ENCODE peak calls at places on chromosome X, in four cellular contexts. One of them, this sample, is unnamed.
A peak's percentile ranks its signal among the peaks of the same experiment; 100 is the strongest.

GRCh38 chrX:151359931-151360871 is 36.8 kb upstream of the VMA21 start:
- DNase-seq in neuronal stem cell: peak; percentile 43
- DNase-seq in IMR-90: no peak
- DNase-seq in trophoblast cell: peak; percentile 67
- DNase-seq in this sample: peak; percentile 3

GRCh38 chrX:135396109-135396508 is 25.6 kb upstream of the SMIM10L2A start:
- DNase-seq in IMR-90: peak; percentile 3
- DNase-seq in trophoblast cell: no peak
- DNase-seq in neuronal stem cell: no peak
- DNase-seq in this sample: no peak

GRCh38 chrX:115408736-115409390 is 119.3 kb downstream of the LUZP4 start:
- DNase-seq in IMR-90: peak; percentile 40
- DNase-seq in neuronal stem cell: no peak
- DNase-seq in trophoblast cell: no peak
- DNase-seq in this sample: peak; percentile 43

GRCh38 chrX:574830-575229 is 55.8 kb upstream of the SHOX start:
- DNase-seq in trophoblast cell: no peak
- DNase-seq in IMR-90: no peak
- DNase-seq in neuronal stem cell: no peak
- DNase-seq in this sample: no peak

GRCh38 chrX:137352101-137352660 is 213.7 kb upstream of the ZIC3 start:
- DNase-seq in IMR-90: no peak
- DNase-seq in neuronal stem cell: no peak
- DNase-seq in trophoblast cell: no peak
- DNase-seq in this sample: no peak

GRCh38 chrX:41870719-41871151 is 52.6 kb downstream of the CASK start:
- DNase-seq in trophoblast cell: no peak
- DNase-seq in neuronal stem cell: no peak
- DNase-seq in IMR-90: no peak
- DNase-seq in this sample: no peak

GRCh38 chrX:552496-552895 is 78.1 kb upstream of the SHOX start:
- DNase-seq in IMR-90: no peak
- DNase-seq in trophoblast cell: no peak
- DNase-seq in neuronal stem cell: no peak
- DNase-seq in this sample: no peak

GRCh38 chrX:111519215-111519614 is 7.8 kb downstream of the SERTM2 start:
- DNase-seq in IMR-90: peak; percentile 55
- DNase-seq in neuronal stem cell: peak; percentile 38
- DNase-seq in trophoblast cell: peak; percentile 39
- DNase-seq in this sample: peak; percentile 93

GRCh38 chrX:27336466-27337091 is 126.6 kb downstream of the PPP4R3C start:
- DNase-seq in IMR-90: peak; percentile 2
- DNase-seq in trophoblast cell: peak; percentile 69
- DNase-seq in neuronal stem cell: peak; percentile 12
- DNase-seq in this sample: peak; percentile 0

GRCh38 chrX:11143931-11144678 is 33.0 kb downstream of the HCCS start:
- DNase-seq in trophoblast cell: peak; percentile 85
- DNase-seq in IMR-90: peak; percentile 79
- DNase-seq in neuronal stem cell: peak; percentile 63
- DNase-seq in this sample: peak; percentile 74

GRCh38 chrX:139762400-139763183 is 54.6 kb upstream of the MCF2 start:
- DNase-seq in neuronal stem cell: no peak
- DNase-seq in IMR-90: peak; percentile 44
- DNase-seq in trophoblast cell: no peak
- DNase-seq in this sample: no peak

GRCh38 chrX:11435568-11435967 is 142.4 kb downstream of the AMELX start:
- DNase-seq in trophoblast cell: no peak
- DNase-seq in neuronal stem cell: no peak
- DNase-seq in IMR-90: peak; percentile 62
- DNase-seq in this sample: peak; percentile 81

GRCh38 chrX:123036401-123036800 is 147.7 kb upstream of the GRIA3 start:
- DNase-seq in trophoblast cell: no peak
- DNase-seq in IMR-90: no peak
- DNase-seq in neuronal stem cell: no peak
- DNase-seq in this sample: no peak

GRCh38 chrX:148567779-148568178 is 67.4 kb downstream of the AFF2 start:
- DNase-seq in trophoblast cell: no peak
- DNase-seq in neuronal stem cell: no peak
- DNase-seq in IMR-90: no peak
- DNase-seq in this sample: no peak

GRCh38 chrX:119989905-119990408 is 46.4 kb upstream of the NKAP start:
- DNase-seq in neuronal stem cell: no peak
- DNase-seq in IMR-90: no peak
- DNase-seq in trophoblast cell: no peak
- DNase-seq in this sample: no peak

GRCh38 chrX:153669174-153669890 is 4.3 kb downstream of the PNCK start:
- DNase-seq in trophoblast cell: peak; percentile 39
- DNase-seq in IMR-90: no peak
- DNase-seq in neuronal stem cell: no peak
- DNase-seq in this sample: no peak

GRCh38 chrX:153816821-153817220 is 13.5 kb downstream of the PDZD4 start:
- DNase-seq in trophoblast cell: no peak
- DNase-seq in neuronal stem cell: no peak
- DNase-seq in IMR-90: no peak
- DNase-seq in this sample: no peak

GRCh38 chrX:14228611-14229010 is 198.9 kb upstream of the GEMIN8 start:
- DNase-seq in neuronal stem cell: no peak
- DNase-seq in IMR-90: no peak
- DNase-seq in trophoblast cell: no peak
- DNase-seq in this sample: no peak

GRCh38 chrX:16186380-16187007 is 19.2 kb downstream of the MAGEB17 start:
- DNase-seq in trophoblast cell: no peak
- DNase-seq in IMR-90: no peak
- DNase-seq in neuronal stem cell: no peak
- DNase-seq in this sample: peak; percentile 3

GRCh38 chrX:9466711-9467110 is 1.9 kb downstream of the TBL1X start:
- DNase-seq in IMR-90: no peak
- DNase-seq in trophoblast cell: no peak
- DNase-seq in neuronal stem cell: no peak
- DNase-seq in this sample: no peak

GRCh38 chrX:9466115-9466495 is 1.2 kb downstream of the TBL1X start:
- DNase-seq in trophoblast cell: no peak
- DNase-seq in neuronal stem cell: no peak
- DNase-seq in IMR-90: peak; percentile 21
- DNase-seq in this sample: peak; percentile 46

GRCh38 chrX:9467181-9467580 is 2.3 kb downstream of the TBL1X start:
- DNase-seq in IMR-90: no peak
- DNase-seq in trophoblast cell: no peak
- DNase-seq in neuronal stem cell: no peak
- DNase-seq in this sample: no peak

GRCh38 chrX:9465380-9466114 is 689 bp downstream of the TBL1X start:
- DNase-seq in trophoblast cell: no peak
- DNase-seq in IMR-90: no peak
- DNase-seq in neuronal stem cell: no peak
- DNase-seq in this sample: peak; percentile 18

DNA sequence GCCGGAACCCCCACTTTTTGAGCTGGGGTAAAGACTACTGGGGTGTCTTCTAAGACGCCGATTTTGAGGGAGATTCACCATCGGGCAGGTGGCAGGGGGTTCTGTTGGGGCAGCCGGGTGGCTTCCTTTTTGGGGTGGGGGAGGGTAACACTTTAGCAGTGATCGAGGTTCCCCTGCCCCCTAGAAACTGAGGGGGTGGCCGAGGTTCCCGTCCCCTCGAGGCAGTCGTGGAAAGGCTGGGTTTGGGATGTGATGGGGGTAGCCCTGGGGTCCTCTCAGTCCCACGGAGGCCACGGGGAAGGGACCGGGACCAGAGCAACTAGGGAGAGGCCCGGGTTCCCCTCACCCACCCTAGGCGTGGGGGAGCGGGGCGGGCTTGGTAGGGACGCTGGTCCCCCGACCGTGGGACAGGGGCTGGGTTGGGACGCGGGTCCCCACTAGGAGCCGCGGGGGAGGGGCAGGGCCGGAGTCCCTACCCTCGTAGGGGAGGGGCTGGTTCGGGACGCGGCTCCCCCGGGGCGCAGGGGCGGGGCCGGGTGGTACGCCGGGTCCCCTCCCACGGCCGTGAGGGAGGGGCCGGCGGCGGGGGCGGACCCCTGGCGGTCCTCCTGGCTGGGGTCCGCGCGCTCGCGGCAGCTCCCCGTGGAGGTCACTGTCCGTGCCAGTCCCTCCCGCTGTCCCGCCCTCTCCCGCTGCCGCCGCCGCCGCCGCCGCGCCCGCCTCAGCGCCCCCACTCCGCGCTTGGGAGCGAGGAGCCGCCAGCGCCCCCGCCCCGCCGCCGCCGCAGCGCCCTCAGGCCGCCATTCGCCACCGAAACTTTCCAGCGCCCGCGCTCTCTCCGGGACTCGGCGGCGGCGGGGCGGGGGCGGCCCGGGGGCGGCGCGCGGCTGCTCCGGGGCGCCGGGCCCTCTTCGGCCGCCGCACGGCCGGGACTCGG is at the start of gene TBL1X:
- DNase-seq in IMR-90: peak; percentile 19
- DNase-seq in neuronal stem cell: peak; percentile 29
- DNase-seq in trophoblast cell: no peak
- DNase-seq in this sample: peak; percentile 45
- H3K14ac ChIP-seq in IMR-90: no peak within 1 kb of the TSS
- H3K14ac ChIP-seq in neuronal stem cell: no peak within 1 kb of the TSS
- H3K14ac ChIP-seq in trophoblast cell: peak within 1 kb of the TSS; percentile 98
- H3K14ac ChIP-seq in this sample: peak within 1 kb of the TSS; percentile 36

GRCh38 chrX:39729834-39730670 is 367.7 kb downstream of the BCOR start:
- DNase-seq in neuronal stem cell: peak; percentile 14
- DNase-seq in trophoblast cell: peak; percentile 9
- DNase-seq in IMR-90: no peak
- DNase-seq in this sample: peak; percentile 37
- H2AFZ ChIP-seq in neuronal stem cell: peak overlapping the region; percentile 31
- H2AFZ ChIP-seq in trophoblast cell: no peak overlapping the region
- H2AFZ ChIP-seq in IMR-90: no peak overlapping the region
- H2AFZ ChIP-seq in this sample: no peak overlapping the region

GRCh38 chrX:39762266-39762841 is 335.4 kb downstream of the BCOR start:
- DNase-seq in IMR-90: peak; percentile 84
- DNase-seq in trophoblast cell: peak; percentile 13
- DNase-seq in neuronal stem cell: no peak
- DNase-seq in this sample: peak; percentile 92

GRCh38 chrX:39767446-39767845 is 330.3 kb downstream of the BCOR start:
- DNase-seq in neuronal stem cell: no peak
- DNase-seq in IMR-90: peak; percentile 14
- DNase-seq in trophoblast cell: no peak
- DNase-seq in this sample: no peak

GRCh38 chrX:39766882-39767281 is 330.9 kb downstream of the BCOR start:
- DNase-seq in neuronal stem cell: no peak
- DNase-seq in trophoblast cell: no peak
- DNase-seq in IMR-90: no peak
- DNase-seq in this sample: no peak

GRCh38 chrX:39766085-39766726 is 331.6 kb downstream of the BCOR start:
- DNase-seq in IMR-90: no peak
- DNase-seq in trophoblast cell: peak; percentile 63
- DNase-seq in neuronal stem cell: no peak
- DNase-seq in this sample: no peak

GRCh38 chrX:39764441-39764914 is 333.3 kb downstream of the BCOR start:
- DNase-seq in trophoblast cell: no peak
- DNase-seq in neuronal stem cell: no peak
- DNase-seq in IMR-90: peak; percentile 34
- DNase-seq in this sample: peak; percentile 19
- H3K14ac ChIP-seq in trophoblast cell: no peak overlapping the region
- H3K14ac ChIP-seq in neuronal stem cell: no peak overlapping the region
- H3K14ac ChIP-seq in IMR-90: no peak overlapping the region
- H3K14ac ChIP-seq in this sample: no peak overlapping the region

GRCh38 chrX:155755706-155756337 is 125.3 kb upstream of the VAMP7 start:
- DNase-seq in trophoblast cell: no peak
- DNase-seq in neuronal stem cell: no peak
- DNase-seq in IMR-90: no peak
- DNase-seq in this sample: no peak
- H2AFZ ChIP-seq in trophoblast cell: no peak overlapping the region
- H2AFZ ChIP-seq in neuronal stem cell: no peak overlapping the region
- H2AFZ ChIP-seq in IMR-90: no peak overlapping the region
- H2AFZ ChIP-seq in this sample: no peak overlapping the region

DNA sequence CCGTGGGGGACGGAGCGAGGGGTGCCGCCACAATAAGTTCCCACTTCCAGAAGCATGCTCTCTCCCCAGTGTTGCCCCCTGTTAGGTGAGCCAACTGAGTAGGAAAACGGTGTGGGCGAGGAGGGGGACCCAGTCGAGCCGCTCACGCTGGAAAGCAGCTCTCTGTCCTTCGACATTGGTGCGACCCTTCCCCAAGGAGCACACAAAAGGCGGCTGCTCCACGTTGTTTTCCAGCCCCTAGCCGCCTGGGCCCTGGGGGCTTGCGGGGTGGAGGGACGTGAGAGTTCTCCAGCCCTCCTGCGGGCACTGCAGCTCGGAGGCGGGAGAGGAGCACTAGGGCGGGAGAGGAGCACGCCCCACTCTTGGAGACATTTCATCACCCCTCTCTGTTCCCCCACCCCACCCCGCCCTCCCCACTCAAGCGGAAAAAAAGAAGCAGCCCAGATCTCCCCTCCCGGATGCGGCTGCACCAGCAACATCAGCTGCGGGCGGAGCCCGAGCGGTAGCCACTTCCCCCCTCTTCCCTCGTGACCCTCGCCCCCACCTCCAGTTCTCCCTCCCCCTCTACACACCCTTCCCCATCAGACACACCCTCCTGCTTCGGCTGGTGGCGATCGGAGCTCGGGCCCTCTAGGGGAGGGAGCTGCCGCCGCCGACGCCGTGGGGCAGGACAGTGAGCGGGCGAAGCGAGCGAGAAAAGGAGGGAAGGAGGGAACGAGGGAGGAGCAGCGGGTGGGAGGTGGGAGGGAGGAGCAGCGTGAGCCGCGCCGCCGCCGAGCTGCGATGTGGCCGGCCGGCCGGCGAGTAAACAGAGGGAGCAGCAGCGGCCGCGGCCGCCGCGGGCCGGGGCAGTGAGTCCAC is at the start of gene DOCK11:
- DNase-seq in neuronal stem cell: peak; percentile 79
- DNase-seq in trophoblast cell: peak; percentile 67
- DNase-seq in IMR-90: peak; percentile 76
- DNase-seq in this sample: peak; percentile 86
- H3K14ac ChIP-seq in neuronal stem cell: no peak within 1 kb of the TSS
- H3K14ac ChIP-seq in trophoblast cell: no peak within 1 kb of the TSS
- H3K14ac ChIP-seq in IMR-90: peak within 1 kb of the TSS; percentile 51
- H3K14ac ChIP-seq in this sample: no peak within 1 kb of the TSS

GRCh38 chrX:20374866-20375530 is 108.3 kb upstream of the RPS6KA3 start:
- DNase-seq in neuronal stem cell: no peak
- DNase-seq in trophoblast cell: peak; percentile 21
- DNase-seq in IMR-90: no peak
- DNase-seq in this sample: peak; percentile 39
- H2AFZ ChIP-seq in neuronal stem cell: no peak overlapping the region
- H2AFZ ChIP-seq in trophoblast cell: no peak overlapping the region
- H2AFZ ChIP-seq in IMR-90: no peak overlapping the region
- H2AFZ ChIP-seq in this sample: no peak overlapping the region